ENCODE peak calls at places on chromosomes 1 and 21, in nine cellular contexts. W is psoas muscle, U is astrocyte, T is osteocyte, P is A549, Y is endothelial cell of umbilical vein, C is neural crest cell, B is lower leg skin, R is Calu3. G is an unnamed sample.

GRCh38 chr1:59593798-59594790 is 220.7 kb upstream of the HOOK1 start:
- DNase-seq in W (no peak), U (no peak), T (no peak), P (no peak), Y (no peak), C (no peak), B (no peak), R (no peak), G (no peak)

GRCh38 chr1:186792870-186793581 is 35.7 kb upstream of the PLA2G4A start:
- DNase-seq in W (no peak), U (peak), T (no peak), P (no peak), Y (no peak), C (no peak), B (no peak), R (peak), G (no peak)

GRCh38 chr1:3981746-3982505 is 81.9 kb upstream of the C1orf174 start:
- DNase-seq in W (no peak), U (no peak), T (no peak), P (no peak), Y (no peak), C (no peak), B (no peak), R (no peak), G (no peak)

GRCh38 chr1:66623812-66624211 is 89.9 kb downstream of the SGIP1 start:
- DNase-seq in W (no peak), U (peak), T (no peak), P (no peak), Y (peak), C (no peak), B (no peak), R (no peak), G (no peak)

GRCh38 chr21:34166468-34166867 is 93.1 kb downstream of the MRPS6 start:
- DNase-seq in W (no peak), U (no peak), T (no peak), P (no peak), Y (no peak), C (no peak), B (no peak), R (peak), G (no peak)

GRCh38 chr1:225480825-225481434 is 53.1 kb upstream of the LBR start:
- DNase-seq in W (no peak), U (no peak), T (peak), P (peak), Y (peak), C (peak), B (no peak), R (peak), G (no peak)

GRCh38 chr1:205680073-205680851 is at the start of gene SLC45A3:
- DNase-seq in W (peak), U (no peak), T (no peak), P (peak), Y (no peak), C (peak), B (no peak), R (peak), G (no peak)

GRCh38 chr1:192984058-192984457 is 75.1 kb downstream of the UCHL5 start:
- DNase-seq in W (no peak), U (no peak), T (no peak), P (no peak), Y (no peak), C (no peak), B (no peak), R (no peak), G (no peak)

GRCh38 chr1:23913212-23913880 is at the start of gene CNR2:
- DNase-seq in W (no peak), U (no peak), T (no peak), P (no peak), Y (no peak), C (no peak), B (no peak), R (no peak), G (no peak)

GRCh38 chr1:9767964-9768668 is 55.6 kb downstream of the CLSTN1 start:
- DNase-seq in W (no peak), U (no peak), T (no peak), P (no peak), Y (no peak), C (no peak), B (no peak), R (no peak), G (no peak)

GRCh38 chr1:51642739-51643142 is 25.8 kb downstream of the OSBPL9 start:
- DNase-seq in W (no peak), U (peak), T (no peak), P (no peak), Y (peak), C (no peak), B (peak), R (no peak), G (peak)

GRCh38 chr1:41582851-41583657 is 98.6 kb upstream of the EDN2 start:
- DNase-seq in W (no peak), U (no peak), T (peak), P (no peak), Y (no peak), C (no peak), B (no peak), R (no peak), G (no peak)

GRCh38 chr1:158185770-158186705 is 5.3 kb downstream of the CD1D start:
- DNase-seq in W (no peak), U (no peak), T (no peak), P (no peak), Y (no peak), C (no peak), B (no peak), R (peak), G (no peak)

GRCh38 chr1:76160225-76160624 is 85.7 kb downstream of the ST6GALNAC3 start:
- DNase-seq in W (no peak), U (no peak), T (no peak), P (no peak), Y (no peak), C (no peak), B (no peak), R (no peak), G (no peak)

GRCh38 chr1:221708076-221708571 is 33.8 kb downstream of the DUSP10 start:
- DNase-seq in W (no peak), U (peak), T (no peak), P (no peak), Y (no peak), C (no peak), B (peak), R (no peak), G (no peak)

GRCh38 chr1:112808861-112809684 is 93.9 kb upstream of the PPM1J start:
- DNase-seq in W (peak), U (peak), T (peak), P (peak), Y (peak), C (peak), B (peak), R (peak), G (peak)

GRCh38 chr1:107914144-107914543 is 50.8 kb downstream of the VAV3 start:
- DNase-seq in W (no peak), U (no peak), T (no peak), P (no peak), Y (no peak), C (no peak), B (no peak), R (no peak), G (no peak)

GRCh38 chr1:28751315-28752056 is 14.7 kb downstream of the YTHDF2 start:
- DNase-seq in W (no peak), U (peak), T (no peak), P (no peak), Y (peak), C (no peak), B (no peak), R (no peak), G (no peak)

GRCh38 chr1:208127791-208128408 is 116.3 kb downstream of the PLXNA2 start:
- DNase-seq in W (no peak), U (no peak), T (no peak), P (no peak), Y (no peak), C (no peak), B (no peak), R (no peak), G (no peak)

GRCh38 chr1:31785020-31785946 is 21.1 kb upstream of the ADGRB2 start:
- DNase-seq in W (peak), U (no peak), T (no peak), P (no peak), Y (no peak), C (no peak), B (no peak), R (no peak), G (no peak)

GRCh38 chr21:32966120-32966519 is 59.6 kb upstream of the OLIG2 start:
- DNase-seq in W (no peak), U (no peak), T (peak), P (no peak), Y (no peak), C (no peak), B (no peak), R (no peak), G (no peak)

GRCh38 chr1:40439247-40439646 is 11.0 kb upstream of the ZFP69B start:
- DNase-seq in W (no peak), U (no peak), T (no peak), P (no peak), Y (no peak), C (no peak), B (no peak), R (no peak), G (no peak)

GRCh38 chr1:23483327-23484252 is at the start of gene ASAP3:
- DNase-seq in W (peak), U (peak), T (no peak), P (no peak), Y (peak), C (peak), B (peak), R (peak), G (no peak)

GRCh38 chr1:7341145-7341900 is 429.8 kb upstream of the VAMP3 start:
- DNase-seq in W (no peak), U (peak), T (no peak), P (no peak), Y (peak), C (no peak), B (no peak), R (no peak), G (no peak)

GRCh38 chr1:156489166-156489934 is 11.2 kb downstream of the MEF2D start:
- DNase-seq in W (peak), U (no peak), T (no peak), P (no peak), Y (no peak), C (no peak), B (no peak), R (no peak), G (no peak)

GRCh38 chr1:209583408-209583807 is at the start of gene CAMK1G:
- DNase-seq in W (no peak), U (peak), T (no peak), P (no peak), Y (no peak), C (peak), B (no peak), R (no peak), G (peak)

GRCh38 chr1:156767879-156768608 is 709 bp downstream of the PRCC start:
- DNase-seq in W (peak), U (no peak), T (no peak), P (no peak), Y (peak), C (no peak), B (no peak), R (peak), G (no peak)

DNA sequence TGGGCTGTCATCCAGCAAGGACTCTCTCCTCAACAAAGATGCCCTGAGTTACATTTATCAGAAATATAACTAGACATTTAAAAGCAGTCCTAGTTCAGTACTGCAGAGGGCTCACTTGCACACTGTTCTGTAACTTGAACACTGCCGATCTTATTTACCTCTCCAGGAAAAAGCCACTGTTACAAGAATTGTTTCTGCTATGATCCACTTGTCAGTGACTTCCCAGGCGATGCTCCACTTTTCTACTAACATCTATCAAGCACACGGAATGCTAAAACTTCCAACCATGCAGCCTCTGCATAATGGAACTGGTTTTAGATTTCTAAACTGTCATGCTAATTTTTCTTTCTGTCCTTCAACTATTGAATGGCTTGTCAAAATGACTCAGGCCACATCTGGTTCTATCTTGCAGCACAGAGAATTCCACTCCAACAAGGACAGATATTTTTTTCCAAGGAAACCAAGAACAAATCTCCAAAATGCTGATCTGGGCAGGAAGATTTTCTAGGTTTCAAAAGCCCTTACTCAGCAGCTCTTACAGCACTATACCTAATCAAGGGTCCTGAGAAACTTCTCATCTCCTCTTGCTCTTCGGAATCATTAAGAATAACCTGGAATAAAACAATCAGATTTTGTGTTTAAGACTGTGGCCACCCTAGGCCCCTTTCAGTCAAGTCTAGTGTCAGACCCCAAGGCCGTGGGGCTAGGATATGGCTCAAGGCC is 9.9 kb downstream of the SEC16B start:
- DNase-seq in W (no peak), U (peak), T (peak), P (peak), Y (peak), C (no peak), B (no peak), R (peak), G (no peak)
- TF ChIP-seq CTCF in W (peak), U (peak), T (peak), P (peak), Y (peak), C (peak), B (no peak), R (peak), G (peak)

GRCh38 chr1:19405195-19405760 is 80.1 kb downstream of the CAPZB start:
- DNase-seq in W (no peak), U (no peak), T (no peak), P (no peak), Y (no peak), C (no peak), B (no peak), R (no peak), G (no peak)
- TF ChIP-seq CTCF in W (peak), U (peak), T (peak), P (no peak), Y (no peak), C (peak), B (no peak), R (no peak), G (peak)

DNA sequence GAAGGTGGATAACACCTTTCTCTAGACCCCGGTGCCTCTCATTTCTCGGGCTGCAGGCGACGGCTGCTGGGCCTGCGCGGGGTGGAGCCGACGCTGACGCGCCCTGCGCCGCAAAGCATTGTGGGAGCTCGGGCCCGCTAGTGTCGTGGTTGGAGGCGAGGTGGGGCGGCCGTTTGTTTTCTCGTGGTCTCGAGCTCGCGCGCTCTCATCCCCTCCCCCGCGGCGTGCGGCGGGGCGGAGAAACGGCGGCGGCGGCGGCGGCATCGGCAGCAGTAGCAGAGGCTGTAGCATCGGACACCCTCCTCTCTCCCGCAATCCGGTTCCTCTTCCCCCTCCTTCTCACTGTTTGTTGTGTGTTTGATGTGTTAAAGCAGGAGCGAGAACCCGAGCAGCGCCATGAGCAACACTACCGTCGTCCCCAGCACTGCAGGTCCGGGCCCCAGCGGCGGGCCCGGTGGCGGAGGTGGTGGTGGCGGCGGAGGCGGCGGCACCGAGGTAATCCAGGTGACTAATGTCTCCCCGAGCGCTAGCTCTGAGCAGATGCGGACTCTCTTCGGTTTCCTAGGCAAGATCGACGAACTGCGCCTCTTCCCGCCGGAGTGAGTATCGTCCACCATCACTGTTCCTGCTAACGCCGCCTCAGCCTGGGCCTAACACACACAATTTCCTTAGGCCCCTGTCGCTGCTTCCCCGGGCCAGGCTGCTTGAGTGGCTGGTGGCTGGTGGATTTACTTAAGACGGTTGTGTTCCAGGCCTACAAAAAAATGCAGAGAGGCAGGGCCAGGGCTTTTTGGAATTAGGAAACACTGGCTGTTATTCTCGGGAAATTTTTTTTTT is at the start of gene SRSF11:
- DNase-seq in W (peak), U (peak), T (peak), P (peak), Y (peak), C (peak), B (peak), R (peak), G (peak)
- TF ChIP-seq CTCF in W (peak), U (no peak), T (peak), P (no peak), Y (no peak), C (peak), B (no peak), R (no peak), G (peak)

GRCh38 chr1:201144701-201145100 is 9.6 kb downstream of the TMEM9 start:
- DNase-seq in W (no peak), U (no peak), T (no peak), P (no peak), Y (no peak), C (no peak), B (no peak), R (no peak), G (no peak)
- TF ChIP-seq CTCF in W (no peak), U (no peak), T (no peak), P (no peak), Y (no peak), C (no peak), B (no peak), R (no peak), G (no peak)

DNA sequence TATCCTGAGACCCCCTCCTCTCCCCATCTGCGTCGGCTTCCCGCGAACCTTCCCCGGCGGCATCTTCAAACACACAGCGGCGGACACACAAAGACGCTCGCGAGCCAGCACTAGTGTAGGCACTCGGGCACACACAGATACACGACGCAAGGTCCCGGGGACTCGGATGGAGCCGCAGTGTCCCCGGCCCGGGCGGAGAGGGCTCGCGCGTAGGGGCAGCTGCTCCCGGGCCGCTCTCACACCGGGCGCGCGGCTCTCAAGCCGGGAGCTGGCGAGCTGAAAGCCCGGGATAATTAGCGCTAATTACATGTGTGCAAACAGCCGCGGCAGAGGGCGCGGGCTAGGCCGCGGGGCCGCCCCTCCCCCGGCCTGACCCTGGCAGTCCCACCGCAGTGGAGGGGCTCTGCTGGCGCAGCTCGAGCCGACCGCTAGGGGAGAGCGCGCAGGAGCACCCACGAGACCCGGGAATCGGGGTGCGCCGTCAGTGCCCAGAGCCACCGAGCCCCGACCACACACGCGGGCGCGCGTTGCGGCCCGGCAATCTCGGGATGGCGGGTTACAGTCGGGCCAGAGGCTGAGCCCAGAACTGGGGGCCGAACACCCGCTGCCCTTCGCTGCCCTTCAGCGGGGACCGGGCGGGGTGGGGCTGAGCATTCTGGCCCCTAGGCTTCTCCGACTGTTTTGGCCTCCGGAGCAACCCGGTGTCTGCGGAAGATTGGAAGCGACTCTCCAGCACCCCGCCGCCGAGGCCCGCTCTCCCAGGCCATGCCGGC is 271.6 kb downstream of the FOXD2 start:
- DNase-seq in W (peak), U (no peak), T (no peak), P (peak), Y (no peak), C (peak), B (no peak), R (peak), G (no peak)
- TF ChIP-seq CTCF in W (peak), U (no peak), T (peak), P (peak), Y (peak), C (peak), B (no peak), R (peak), G (peak)

GRCh38 chr1:153627797-153628626 is at the start of gene S100A1:
- DNase-seq in W (peak), U (no peak), T (no peak), P (no peak), Y (no peak), C (no peak), B (no peak), R (no peak), G (no peak)

GRCh38 chr1:153628638-153629342 is 556 bp downstream of the S100A1 start:
- DNase-seq in W (no peak), U (no peak), T (no peak), P (no peak), Y (no peak), C (no peak), B (no peak), R (no peak), G (no peak)

GRCh38 chr1:153624965-153625611 is 2.2 kb downstream of the S100A13 start:
- DNase-seq in W (no peak), U (no peak), T (no peak), P (no peak), Y (no peak), C (no peak), B (no peak), R (no peak), G (no peak)

GRCh38 chr1:153626477-153626928 is 802 bp downstream of the S100A13 start:
- DNase-seq in W (no peak), U (no peak), T (no peak), P (no peak), Y (no peak), C (no peak), B (no peak), R (no peak), G (no peak)

DNA sequence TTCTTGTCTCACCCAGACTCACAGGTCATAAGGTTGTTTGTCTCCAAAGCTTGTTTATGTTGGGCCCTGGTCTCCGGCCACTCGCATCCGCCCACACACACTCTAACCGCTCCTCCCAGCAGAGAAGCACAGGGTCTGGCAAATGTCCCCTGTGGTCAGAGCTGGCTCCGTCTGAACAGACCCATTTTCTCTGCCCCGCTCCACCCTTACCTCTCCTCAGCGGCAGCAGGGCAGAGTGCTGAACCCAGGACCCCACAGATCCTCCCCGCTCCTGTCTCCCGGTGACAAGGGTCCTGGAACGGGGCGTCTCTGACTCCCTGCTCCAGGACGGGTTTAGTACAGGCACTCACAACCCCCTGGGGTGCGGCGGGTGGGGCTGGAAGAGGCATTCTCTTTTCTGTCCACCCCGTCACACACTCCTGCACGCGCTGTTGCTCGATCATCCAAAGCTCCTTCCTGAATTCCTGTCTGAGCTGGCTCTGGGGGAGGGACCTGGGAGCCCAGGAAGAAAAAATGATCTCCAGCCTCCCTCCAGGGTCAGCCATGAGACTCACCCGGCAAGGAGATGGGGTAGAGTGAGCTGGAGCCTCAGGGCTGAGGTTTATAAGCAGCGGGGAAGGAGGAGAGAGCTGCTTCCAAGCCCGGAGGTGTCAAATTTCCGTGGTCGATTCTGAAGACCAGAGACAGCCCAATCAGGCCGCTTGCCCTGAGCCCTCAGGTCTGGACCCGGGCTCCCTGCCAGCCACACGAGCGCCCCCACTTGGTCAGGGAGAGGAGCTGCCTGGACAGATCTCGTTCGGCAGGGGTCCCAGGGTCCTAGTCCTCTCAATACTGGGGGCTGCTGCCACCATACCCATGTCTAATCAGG is at the start of gene S100A13:
- DNase-seq in W (peak), U (peak), T (peak), P (peak), Y (peak), C (peak), B (peak), R (peak), G (peak)
- TF ChIP-seq CTCF in W (peak), U (peak), T (peak), P (peak), Y (peak), C (peak), B (no peak), R (peak), G (peak)